ENCODE peak calls at places on chromosome 14, in seven cellular contexts. H, X, E, G, Q, C and Y are unnamed samples.

GRCh38 chr14:98171654-98172053 is 1100.3 kb downstream of the BCL11B start:
- DNase-seq in E (no peak), H (no peak), Q (no peak), G (no peak), C (no peak), X (no peak), Y (no peak)

GRCh38 chr14:101225116-101225728 is 321.7 kb upstream of the RTL1 start:
- DNase-seq in G (no peak), X (peak; percentile 51), Q (no peak), H (no peak), C (peak; percentile 20), E (no peak), Y (no peak)

GRCh38 chr14:104940526-104941150 is 16.0 kb downstream of the PLD4 start:
- DNase-seq in H (peak; percentile 11), C (no peak), X (peak; percentile 22), G (no peak), Q (no peak), E (peak; percentile 11), Y (no peak)

GRCh38 chr14:39381366-39381765 is 50.9 kb downstream of the FBXO33 start:
- DNase-seq in X (no peak), E (no peak), C (no peak), Q (no peak), H (no peak), G (no peak), Y (no peak)

GRCh38 chr14:98137626-98138025 is 1134.4 kb downstream of the BCL11B start:
- DNase-seq in C (no peak), H (no peak), Q (no peak), E (no peak), G (no peak), X (no peak), Y (no peak)

GRCh38 chr14:105880616-105881015 is 354.2 kb downstream of the TMEM121 start:
- DNase-seq in H (no peak), E (no peak), Q (no peak), X (peak; percentile 35), C (no peak), G (no peak), Y (peak; percentile 42)

GRCh38 chr14:90624228-90624627 is 192.0 kb downstream of the TTC7B start:
- DNase-seq in H (peak; percentile 62), C (no peak), G (no peak), Q (no peak), E (no peak), X (no peak), Y (peak; percentile 42)

GRCh38 chr14:68686724-68687123 is 106.1 kb downstream of the ZFP36L1 start:
- DNase-seq in G (no peak), E (no peak), Q (no peak), X (no peak), H (no peak), C (no peak), Y (peak; percentile 49)

GRCh38 chr14:50319293-50319692 is 7.2 kb downstream of the DMAC2L start:
- DNase-seq in H (peak; percentile 46), G (peak; percentile 30), Q (no peak), E (no peak), C (no peak), X (no peak), Y (no peak)

GRCh38 chr14:56224691-56225681 is 106.8 kb downstream of the PELI2 start:
- DNase-seq in E (no peak), H (no peak), X (no peak), C (no peak), Q (peak; percentile 28), G (peak; percentile 25), Y (no peak)

GRCh38 chr14:69048456-69048855 is 69.4 kb upstream of the ACTN1 start:
- DNase-seq in X (no peak), G (peak; percentile 18), E (peak; percentile 36), H (no peak), Q (no peak), C (no peak), Y (no peak)

GRCh38 chr14:94599656-94600004 is 12.6 kb upstream of the SERPINA3 start:
- DNase-seq in G (no peak), X (no peak), E (peak; percentile 27), C (no peak), H (no peak), Q (peak; percentile 19), Y (no peak)

GRCh38 chr14:94598506-94598815 is 13.7 kb upstream of the SERPINA3 start:
- DNase-seq in C (no peak), H (no peak), Q (no peak), X (no peak), E (no peak), G (no peak), Y (no peak)

GRCh38 chr14:94600148-94600545 is 12.0 kb upstream of the SERPINA3 start:
- DNase-seq in E (no peak), C (no peak), Q (no peak), G (no peak), X (no peak), H (no peak), Y (no peak)

GRCh38 chr14:94597788-94598187 is 14.4 kb upstream of the SERPINA3 start:
- DNase-seq in G (no peak), Q (no peak), C (no peak), H (no peak), E (no peak), X (no peak), Y (no peak)

DNA sequence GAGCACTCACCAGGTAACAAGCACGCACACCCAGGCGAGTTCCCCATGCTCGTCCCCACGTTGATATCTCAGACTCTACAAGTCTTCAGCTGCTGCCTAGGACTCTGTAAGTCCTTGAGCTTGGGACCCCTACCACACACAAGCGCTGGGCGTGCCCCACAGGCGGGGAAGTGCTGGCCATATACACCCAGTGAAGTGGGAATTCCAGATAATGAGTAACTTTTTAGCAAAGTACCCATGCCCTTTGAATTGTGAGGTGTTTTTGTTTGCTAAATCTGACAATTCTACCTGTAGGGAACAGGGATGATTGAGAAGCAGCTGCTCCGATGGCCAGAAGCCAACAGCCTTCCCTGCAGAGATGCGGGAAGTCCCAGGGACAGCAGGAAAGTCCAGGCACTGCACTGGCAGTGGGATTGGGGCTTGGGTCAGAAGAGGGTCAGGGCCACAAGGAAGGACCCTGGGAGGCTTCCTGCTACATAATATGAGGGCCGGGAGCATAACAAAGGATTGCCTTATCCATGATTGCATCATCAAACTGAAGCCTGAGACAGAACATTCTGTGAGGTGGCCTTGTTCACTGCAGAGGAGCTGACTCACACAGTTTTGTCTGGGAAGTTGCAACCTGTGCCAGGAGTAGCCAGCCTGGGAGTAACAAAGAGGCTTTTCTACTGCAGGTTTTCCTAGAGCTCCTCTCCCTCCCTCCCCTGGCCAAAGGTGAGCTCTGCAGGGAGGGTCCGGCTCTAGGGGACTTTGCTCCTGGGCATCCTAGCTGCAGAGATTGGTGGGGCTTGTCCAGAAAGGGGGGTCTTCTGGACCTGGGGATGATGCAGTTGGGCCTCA is 13.2 kb upstream of the SERPINA3 start:
- DNase-seq in X (peak; percentile 76), E (peak; percentile 98), G (peak; percentile 98), Q (peak; percentile 87), C (peak; percentile 38), H (peak; percentile 97), Y (peak; percentile 79)
- TF ChIP-seq CTCF in X (peak; percentile 13), E (peak; percentile 28), G (no peak), Q (peak; percentile 23), C (peak; percentile 41), H (no peak), Y (no peak)

DNA sequence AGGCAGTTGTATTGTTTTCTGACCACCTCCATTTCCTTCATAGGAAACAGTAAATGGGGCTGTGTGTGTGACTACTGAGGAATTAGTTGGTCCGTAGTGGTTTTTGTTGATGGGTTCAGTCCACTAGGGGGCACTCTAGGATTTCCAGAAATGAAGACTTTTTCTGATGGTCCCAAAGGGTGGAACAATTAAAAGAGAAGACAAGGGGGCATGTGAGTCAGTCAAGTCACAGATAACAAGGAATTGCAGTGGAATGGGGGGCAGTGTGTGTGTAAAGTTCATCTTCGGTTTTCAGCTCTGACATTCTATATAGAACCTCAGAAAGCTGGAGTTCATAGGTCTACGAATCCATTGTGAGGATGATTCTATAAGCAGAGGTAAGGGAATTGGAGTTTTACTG is 186.6 kb upstream of the OR4E1 start:
- DNase-seq in X (no peak), E (peak; percentile 30), Q (peak; percentile 7), G (peak; percentile 5), C (peak; percentile 57), H (no peak), Y (no peak)
- H3K27ac ChIP-seq in X (no peak overlapping the region), E (no peak overlapping the region), Q (no peak overlapping the region), G (no peak overlapping the region), C (no peak overlapping the region), H (no peak overlapping the region), Y (no peak overlapping the region)

GRCh38 chr14:95515523-95516517 is 630 bp downstream of the SYNE3 start:
- DNase-seq in G (no peak), X (peak; percentile 81), H (peak; percentile 45), Q (peak; percentile 74), E (peak; percentile 60), C (peak; percentile 61), Y (peak; percentile 74)

GRCh38 chr14:95516554-95517209 is at the start of gene SYNE3:
- DNase-seq in X (peak; percentile 80), Q (peak; percentile 46), C (no peak), H (no peak), G (no peak), E (peak; percentile 52), Y (peak; percentile 82)

GRCh38 chr14:95520346-95520745 is 3.9 kb upstream of the SYNE3 start:
- DNase-seq in H (no peak), E (no peak), Q (no peak), C (no peak), G (no peak), X (peak; percentile 59), Y (peak; percentile 60)

GRCh38 chr14:95519699-95520098 is 3.2 kb upstream of the SYNE3 start:
- DNase-seq in Q (no peak), H (peak; percentile 77), E (peak; percentile 86), G (peak; percentile 87), C (no peak), X (peak; percentile 95), Y (peak; percentile 93)

DNA sequence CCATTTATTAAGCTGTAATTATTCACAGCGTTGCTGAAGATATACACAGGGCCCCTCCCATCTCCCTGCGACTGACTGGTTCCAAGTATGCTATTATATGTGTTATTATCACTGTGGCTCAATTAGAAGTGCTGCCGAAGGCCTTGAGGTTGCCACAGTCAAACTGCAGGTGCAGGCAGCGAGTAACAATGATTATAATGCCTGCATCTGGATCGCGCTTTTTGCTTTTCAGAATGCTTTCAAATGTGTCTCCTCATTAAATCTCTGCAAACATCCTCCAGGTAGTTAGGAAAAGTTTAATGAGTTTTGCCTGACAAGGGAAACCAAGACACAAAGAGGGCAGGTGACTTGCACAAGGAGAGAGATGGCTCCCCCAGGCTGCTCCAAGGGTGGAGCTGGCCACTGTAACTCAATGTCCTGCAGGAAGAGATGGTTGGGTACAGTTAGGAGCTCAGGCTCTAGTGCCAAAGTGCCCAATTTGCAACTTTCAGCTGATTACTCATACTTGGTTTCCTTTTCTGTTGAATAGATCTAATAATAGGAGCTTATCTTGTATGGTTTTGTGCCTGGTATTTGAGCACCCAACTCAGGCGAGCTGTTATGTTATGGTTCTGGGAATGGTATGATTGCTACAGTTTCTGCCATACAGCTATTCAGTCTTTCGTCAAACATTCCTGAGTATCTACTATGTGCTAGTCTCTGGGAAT is 1.7 kb upstream of the SYNE3 start:
- DNase-seq in Q (no peak), C (no peak), G (no peak), H (peak; percentile 57), X (peak; percentile 51), E (peak; percentile 74), Y (no peak)
- H3K4me1 ChIP-seq in Q (peaks cover 11% of the 10 kb centered on the region), C (no peaks in the 10 kb centered on the region), G (peaks cover 23% of the 10 kb centered on the region), H (peaks cover 38% of the 10 kb centered on the region), X (peaks cover 73% of the 10 kb centered on the region), E (peaks cover 15% of the 10 kb centered on the region), Y (peaks cover 58% of the 10 kb centered on the region)

DNA sequence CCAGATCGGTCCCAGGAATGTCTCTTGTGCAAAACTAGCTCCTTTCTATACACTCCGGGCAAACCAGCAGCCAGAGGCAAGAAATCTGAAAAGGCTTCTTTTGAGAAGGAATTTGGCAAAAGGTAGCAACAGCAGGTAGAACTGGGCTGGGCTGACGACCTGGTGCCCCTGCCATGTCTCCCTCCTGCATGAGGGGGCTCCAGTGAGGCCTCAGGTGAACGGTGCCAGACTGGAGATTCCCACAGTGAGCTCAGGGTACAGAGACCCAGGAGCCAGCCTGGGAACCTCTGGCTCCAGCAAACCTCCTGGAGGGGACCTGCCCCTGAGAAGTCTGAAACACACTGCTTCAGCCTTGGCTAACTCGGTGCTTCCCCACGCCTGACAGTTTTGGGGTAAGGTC is 10.8 kb downstream of the ITPK1 start:
- DNase-seq in H (no peak), E (no peak), C (peak; percentile 69), X (no peak), G (no peak), Q (no peak), Y (no peak)
- TF ChIP-seq CTCF in H (no peak), E (no peak), C (peak; percentile 60), X (no peak), G (no peak), Q (no peak), Y (no peak)